ENCODE peak calls at places on chromosomes 6 and 20, in seven cellular contexts. T, L, Q, X, Z, M and Y are unnamed samples.

GRCh38 chr6:151317206-151317994 is 74.0 kb downstream of the ZBTB2 start:
- DNase-seq in M (peak; percentile 93), L (no peak), X (no peak), T (peak; percentile 53), Q (no peak), Z (no peak), Y (no peak)

GRCh38 chr6:112286756-112287155 is 32.4 kb upstream of the LAMA4 start:
- DNase-seq in X (no peak), M (no peak), T (no peak), L (no peak), Z (no peak), Q (no peak), Y (no peak)

GRCh38 chr20:33437141-33437911 is 6.2 kb downstream of the SNTA1 start:
- DNase-seq in Z (no peak), T (no peak), X (no peak), Q (no peak), L (no peak), M (peak; percentile 49), Y (no peak)

GRCh38 chr6:4287811-4288244 is 152.5 kb upstream of the ECI2 start:
- DNase-seq in M (no peak), L (no peak), Q (no peak), X (no peak), Z (peak; percentile 15), T (no peak), Y (no peak)

GRCh38 chr20:59571591-59572314 is 32.6 kb upstream of the PHACTR3 start:
- DNase-seq in X (peak; percentile 6), T (peak; percentile 86), L (peak; percentile 10), M (peak; percentile 27), Z (peak; percentile 39), Q (peak; percentile 82), Y (peak; percentile 80)

GRCh38 chr6:15763364-15763763 is 100.5 kb upstream of the DTNBP1 start:
- DNase-seq in M (peak; percentile 49), Z (no peak), X (no peak), Q (no peak), T (no peak), L (no peak), Y (no peak)

GRCh38 chr20:2156666-2157624 is 55.3 kb downstream of the STK35 start:
- DNase-seq in L (no peak), M (no peak), Q (no peak), T (no peak), X (no peak), Z (no peak), Y (no peak)

GRCh38 chr6:136113736-136114173 is 136.4 kb downstream of the MTFR2 start:
- DNase-seq in T (peak; percentile 55), L (no peak), Q (peak; percentile 59), X (peak; percentile 2), M (peak; percentile 85), Z (peak; percentile 51), Y (no peak)

GRCh38 chr20:41245086-41245707 is 72.3 kb downstream of the ZHX3 start:
- DNase-seq in T (no peak), X (no peak), M (peak; percentile 52), Z (no peak), L (no peak), Q (no peak), Y (no peak)

GRCh38 chr20:52494244-52494643 is 302.7 kb upstream of the ZFP64 start:
- DNase-seq in T (peak; percentile 55), Q (no peak), X (no peak), M (peak; percentile 43), L (peak; percentile 16), Z (no peak), Y (no peak)

GRCh38 chr6:158631678-158632537 is 12.6 kb downstream of the DYNLT1 start:
- DNase-seq in Q (no peak), M (peak; percentile 76), L (no peak), T (peak; percentile 86), X (no peak), Z (no peak), Y (peak; percentile 87)

GRCh38 chr20:25218492-25218891 is 23.0 kb downstream of the ENTPD6 start:
- DNase-seq in X (no peak), T (no peak), L (no peak), Q (no peak), M (no peak), Z (no peak), Y (no peak)

GRCh38 chr6:21457647-21458046 is 135.9 kb upstream of the SOX4 start:
- DNase-seq in T (no peak), M (no peak), X (no peak), Z (no peak), Q (no peak), L (no peak), Y (no peak)

GRCh38 chr6:113936093-113936934 is 34.6 kb downstream of the HDAC2 start:
- DNase-seq in L (no peak), X (peak; percentile 65), Z (peak; percentile 58), M (peak; percentile 66), T (peak; percentile 48), Q (peak; percentile 54), Y (peak; percentile 29)

GRCh38 chr20:50267041-50267865 is 76.6 kb downstream of the CEBPB start:
- DNase-seq in Z (peak; percentile 12), Q (no peak), T (peak; percentile 74), X (no peak), M (no peak), L (no peak), Y (peak; percentile 99)

GRCh38 chr6:39892490-39893129 is 41.7 kb downstream of the MOCS1 start:
- DNase-seq in L (no peak), X (peak; percentile 23), Z (peak; percentile 18), T (peak; percentile 84), Q (peak; percentile 72), M (peak; percentile 38), Y (peak; percentile 72)

GRCh38 chr20:6265204-6265904 is 142.5 kb upstream of the FERMT1 start:
- DNase-seq in L (no peak), T (peak; percentile 51), M (peak; percentile 80), X (peak; percentile 53), Z (peak; percentile 58), Q (no peak), Y (peak; percentile 6)

GRCh38 chr20:33793011-33793931 is 17.9 kb upstream of the CHMP4B start:
- DNase-seq in L (no peak), Z (no peak), X (no peak), Q (no peak), M (peak; percentile 48), T (peak; percentile 28), Y (peak; percentile 37)

GRCh38 chr20:38321959-38322598 is 18.1 kb downstream of the BPI start:
- DNase-seq in L (no peak), M (peak; percentile 61), X (peak; percentile 22), Z (peak; percentile 3), Q (peak; percentile 64), T (peak; percentile 73), Y (peak; percentile 76)

GRCh38 chr20:62753626-62754025 is 42.6 kb upstream of the MRGBP start:
- DNase-seq in Z (no peak), T (no peak), L (no peak), Q (no peak), M (no peak), X (no peak), Y (no peak)

GRCh38 chr6:163349696-163350095 is 64.8 kb upstream of the QKI start:
- DNase-seq in M (no peak), Z (no peak), X (no peak), T (no peak), Q (no peak), L (no peak), Y (no peak)

GRCh38 chr20:22836211-22836610 is 198.9 kb upstream of the SSTR4 start:
- DNase-seq in X (no peak), Q (no peak), L (no peak), Z (no peak), M (no peak), T (no peak), Y (no peak)

GRCh38 chr6:142301421-142302391 is at the start of gene ADGRG6:
- DNase-seq in Z (no peak), T (peak; percentile 56), L (peak; percentile 10), M (peak; percentile 18), X (peak; percentile 14), Q (peak; percentile 69), Y (peak; percentile 77)

GRCh38 chr20:53738039-53738944 is 144.7 kb upstream of the ZNF217 start:
- DNase-seq in Q (peak; percentile 67), X (peak; percentile 83), T (peak; percentile 74), L (no peak), M (peak; percentile 98), Z (no peak), Y (peak; percentile 88)

GRCh38 chr6:130366011-130366963 is at the start of gene TMEM200A:
- DNase-seq in L (no peak), Q (peak; percentile 62), T (peak; percentile 84), Z (peak; percentile 29), X (no peak), M (peak; percentile 66), Y (peak; percentile 10)

GRCh38 chr6:122730775-122731386 is 48.6 kb upstream of the FABP7 start:
- DNase-seq in M (peak; percentile 34), Z (no peak), X (peak; percentile 6), L (no peak), Q (peak; percentile 44), T (no peak), Y (peak; percentile 28)

GRCh38 chr6:160428069-160428430 is 79.9 kb downstream of the SLC22A3 start:
- DNase-seq in Z (no peak), T (no peak), M (peak; percentile 26), L (no peak), X (no peak), Q (no peak), Y (no peak)

GRCh38 chr20:18048191-18048590 is 9.5 kb downstream of the OVOL2 start:
- DNase-seq in Z (no peak), L (no peak), Q (no peak), X (no peak), M (no peak), T (no peak), Y (no peak)

GRCh38 chr6:154805288-154805911 is 72.2 kb downstream of the SCAF8 start:
- DNase-seq in Q (peak; percentile 51), Z (no peak), X (peak; percentile 7), M (peak; percentile 56), T (peak; percentile 35), L (no peak), Y (no peak)

GRCh38 chr6:101840100-101840499 is 446.6 kb downstream of the GRIK2 start:
- DNase-seq in Q (no peak), M (no peak), T (no peak), X (no peak), Z (no peak), L (no peak), Y (no peak)

GRCh38 chr20:2221933-2222332 is 73.9 kb upstream of the TGM3 start:
- DNase-seq in Z (no peak), M (no peak), T (no peak), L (no peak), Q (no peak), X (no peak), Y (no peak)

GRCh38 chr6:116847234-116847633 is 18.4 kb upstream of the GPRC6A start:
- DNase-seq in Z (peak; percentile 10), T (peak; percentile 21), M (peak; percentile 65), X (peak; percentile 25), Q (peak; percentile 54), L (no peak), Y (no peak)

GRCh38 chr6:33490621-33491020 is 36.2 kb downstream of the ZBTB9 start:
- DNase-seq in Q (no peak), M (no peak), T (no peak), Z (no peak), L (no peak), X (no peak), Y (no peak)